ENCODE peak calls at places on chromosome 13, in four cellular contexts. M is body of pancreas; F is naive thymus-derived CD4-positive, alpha-beta T cell; U is Caco-2. J is an unnamed sample.

GRCh38 chr13:36418022-36418805 is 14.1 kb upstream of the CCNA1 start:
- DNase-seq in M (no peak), F (no peak), U (no peak), J (no peak)

GRCh38 chr13:55090612-55091011 is 2050.1 kb upstream of the PRR20A start:
- DNase-seq in M (no peak), F (no peak), U (no peak), J (no peak)

GRCh38 chr13:107680115-107680514 is 535.2 kb downstream of the LIG4 start:
- DNase-seq in M (no peak), F (no peak), U (no peak), J (no peak)

GRCh38 chr13:113207890-113208423 is 512 bp downstream of the PCID2 start:
- DNase-seq in M (peak; percentile 48), F (no peak), U (peak; percentile 58), J (peak; percentile 60)

GRCh38 chr13:74210693-74211393 is 76.6 kb upstream of the KLF12 start:
- DNase-seq in M (peak; percentile 14), F (no peak), U (no peak), J (peak; percentile 35)

GRCh38 chr13:79829880-79830279 is 348.9 kb downstream of the NDFIP2 start:
- DNase-seq in M (no peak), F (no peak), U (no peak), J (no peak)

GRCh38 chr13:114185182-114185971 is 6.3 kb downstream of the CFAP97D2 start:
- DNase-seq in M (peak; percentile 42), F (no peak), U (no peak), J (no peak)

GRCh38 chr13:25744176-25744575 is 307.6 kb downstream of the SHISA2 start:
- DNase-seq in M (no peak), F (no peak), U (no peak), J (no peak)

GRCh38 chr13:24161010-24161775 is 673 bp downstream of the SPATA13 start:
- DNase-seq in M (peak; percentile 84), F (peak; percentile 48), U (peak; percentile 50), J (no peak)

GRCh38 chr13:107202371-107203023 is 634.6 kb upstream of the ARGLU1 start:
- DNase-seq in M (peak; percentile 10), F (no peak), U (no peak), J (no peak)

GRCh38 chr13:40981949-40982348 is 37.2 kb downstream of the ELF1 start:
- DNase-seq in M (no peak), F (no peak), U (no peak), J (no peak)
- H3K4me3 ChIP-seq in M (no peak overlapping the region), F (peak overlapping the region; percentile 69), U (no peak overlapping the region), J (no peak overlapping the region)

DNA sequence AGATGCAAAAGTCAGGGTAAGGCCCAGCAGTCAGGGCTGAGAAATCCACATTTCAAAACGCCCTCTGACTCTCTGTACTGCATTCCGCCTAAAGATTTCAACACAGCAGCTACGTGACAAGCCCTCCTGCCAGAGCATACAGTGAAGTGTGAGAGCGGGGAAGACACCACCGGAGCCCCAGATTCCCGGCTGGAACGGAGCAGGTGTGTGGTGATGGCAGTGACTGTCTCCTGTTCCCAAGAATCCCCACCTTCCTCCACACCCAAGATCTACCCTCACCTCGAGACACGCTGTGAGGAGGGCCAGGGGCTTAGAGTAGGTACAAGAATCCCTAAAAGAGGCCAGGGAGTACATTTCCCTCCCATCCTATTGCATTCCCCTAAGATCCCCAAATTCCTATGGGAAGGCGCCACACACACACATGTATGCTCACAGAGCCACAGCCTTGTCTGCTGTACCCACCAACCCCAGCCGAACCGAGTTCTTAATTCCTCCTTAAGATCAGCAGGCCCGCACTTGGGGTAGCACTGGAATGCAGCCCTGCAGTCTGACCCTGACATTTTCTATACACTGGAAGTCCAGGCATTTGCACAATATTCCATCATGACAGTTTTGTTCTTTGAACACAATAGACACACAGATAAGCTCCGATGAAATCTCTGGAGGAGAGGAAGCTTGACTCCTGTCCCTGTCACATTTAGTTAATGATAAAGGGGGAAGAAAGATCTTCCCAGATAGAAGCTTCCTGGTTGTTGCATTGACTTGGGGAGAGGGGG is 102.9 kb downstream of the FOXO1 start:
- DNase-seq in M (no peak), F (no peak), U (no peak), J (peak; percentile 35)
- H3K4me1 ChIP-seq in M (peaks cover 65% of the 10 kb centered on the region), F (peaks cover 31% of the 10 kb centered on the region), U (peaks cover 41% of the 10 kb centered on the region), J (peaks cover 18% of the 10 kb centered on the region)

GRCh38 chr13:46606915-46607413 is 54.0 kb downstream of the LRCH1 start:
- DNase-seq in M (no peak), F (no peak), U (no peak), J (no peak)
- H3K4me3 ChIP-seq in M (no peak overlapping the region), F (no peak overlapping the region), U (no peak overlapping the region), J (no peak overlapping the region)

GRCh38 chr13:40970803-40971202 is 48.3 kb downstream of the ELF1 start:
- DNase-seq in M (no peak), F (no peak), U (no peak), J (no peak)
- H3K4me1 ChIP-seq in M (peaks cover 86% of the 10 kb centered on the region), F (peaks cover 80% of the 10 kb centered on the region), U (peaks cover 74% of the 10 kb centered on the region), J (peaks cover 16% of the 10 kb centered on the region)

DNA sequence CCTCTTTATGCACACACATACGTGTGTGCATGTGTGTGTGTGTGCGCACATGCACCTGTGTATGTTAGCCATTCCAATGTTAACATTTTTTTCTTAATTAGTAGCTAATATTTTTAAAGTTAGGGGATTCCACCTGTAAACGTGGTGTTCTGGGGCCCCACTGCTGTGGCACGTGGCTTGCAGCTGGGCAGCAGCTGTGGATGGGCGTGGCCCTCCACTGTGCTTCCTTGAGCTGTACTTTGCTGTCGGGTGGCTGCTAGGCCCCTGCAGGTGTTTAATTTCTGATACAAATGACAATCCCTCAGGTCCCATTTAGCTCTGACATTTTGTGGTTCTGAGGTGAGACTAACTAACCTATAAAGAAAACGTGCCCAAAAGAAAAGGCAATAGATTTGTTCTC is 58.9 kb upstream of the GJB6 start:
- DNase-seq in M (no peak), F (no peak), U (no peak), J (no peak)
- H3K4me3 ChIP-seq in M (no peak overlapping the region), F (no peak overlapping the region), U (no peak overlapping the region), J (no peak overlapping the region)

GRCh38 chr13:51623473-51623872 is 39.2 kb downstream of the WDFY2 start:
- DNase-seq in M (no peak), F (no peak), U (no peak), J (no peak)

GRCh38 chr13:51625555-51626345 is 41.5 kb downstream of the WDFY2 start:
- DNase-seq in M (peak; percentile 67), F (no peak), U (no peak), J (no peak)

GRCh38 chr13:51624207-51624606 is 39.9 kb downstream of the WDFY2 start:
- DNase-seq in M (no peak), F (no peak), U (no peak), J (no peak)

GRCh38 chr13:51626749-51627148 is 42.5 kb downstream of the WDFY2 start:
- DNase-seq in M (peak; percentile 86), F (no peak), U (no peak), J (no peak)

GRCh38 chr13:51624695-51625345 is 40.6 kb downstream of the WDFY2 start:
- DNase-seq in M (no peak), F (no peak), U (no peak), J (no peak)
- H3K4me1 ChIP-seq in M (peaks cover 36% of the 10 kb centered on the region), F (no peaks in the 10 kb centered on the region), U (no peaks in the 10 kb centered on the region), J (peaks cover 8% of the 10 kb centered on the region)

DNA sequence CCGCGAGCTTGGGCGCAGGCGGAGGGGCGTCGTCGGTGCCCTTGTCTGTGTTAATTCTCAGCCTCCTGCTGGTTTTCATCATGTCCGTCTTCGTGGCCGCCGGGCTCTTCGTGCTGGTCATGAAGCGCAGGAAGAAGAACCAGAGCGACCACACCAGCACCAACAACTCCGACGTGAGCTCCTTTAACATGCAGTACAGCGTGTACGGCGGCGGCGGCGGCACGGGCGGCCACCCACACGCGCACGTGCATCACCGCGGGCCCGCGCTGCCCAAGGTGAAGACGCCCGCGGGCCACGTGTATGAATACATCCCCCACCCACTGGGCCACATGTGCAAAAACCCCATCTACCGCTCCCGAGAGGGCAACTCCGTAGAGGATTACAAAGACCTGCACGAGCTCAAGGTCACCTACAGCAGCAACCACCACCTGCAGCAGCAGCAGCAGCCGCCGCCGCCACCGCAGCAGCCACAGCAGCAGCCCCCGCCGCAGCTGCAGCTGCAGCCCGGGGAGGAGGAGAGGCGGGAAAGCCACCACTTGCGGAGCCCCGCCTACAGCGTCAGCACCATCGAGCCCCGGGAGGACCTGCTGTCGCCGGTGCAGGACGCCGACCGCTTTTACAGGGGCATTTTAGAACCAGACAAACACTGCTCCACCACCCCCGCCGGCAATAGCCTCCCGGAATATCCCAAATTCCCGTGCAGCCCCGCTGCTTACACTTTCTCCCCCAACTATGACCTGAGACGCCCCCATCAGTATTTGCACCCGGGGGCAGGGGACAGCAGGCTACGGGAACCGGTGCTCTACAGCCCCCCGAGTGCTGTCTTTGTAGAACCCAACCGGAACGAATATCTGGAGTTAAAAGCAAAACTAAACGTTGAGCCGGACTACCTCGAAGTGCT is 6.4 kb downstream of the SLITRK5 start:
- DNase-seq in M (peak; percentile 51), F (no peak), U (no peak), J (no peak)
- H3K4me3 ChIP-seq in M (no peak overlapping the region), F (peak overlapping the region; percentile 20), U (no peak overlapping the region), J (peak overlapping the region; percentile 34)